ENCODE peak calls at places on chromosomes 7 and 10, in four cellular contexts. One of them, this sample, is unnamed.

GRCh38 chr10:110364531-110364937 is 59.8 kb upstream of the SMNDC1 start:
- DNase-seq in uterus: no peak
- DNase-seq in GM06990: no peak
- DNase-seq in GM23338: no peak
- DNase-seq in this sample: no peak

GRCh38 chr10:82591421-82591820 is 716.4 kb downstream of the NRG3 start:
- DNase-seq in uterus: no peak
- DNase-seq in GM23338: no peak
- DNase-seq in GM06990: no peak
- DNase-seq in this sample: no peak

GRCh38 chr7:99170730-99171074 is 26.8 kb upstream of the SMURF1 start:
- DNase-seq in GM23338: no peak
- DNase-seq in uterus: no peak
- DNase-seq in GM06990: no peak
- DNase-seq in this sample: no peak

GRCh38 chr7:135877799-135878198 is 99.4 kb downstream of the MTPN start:
- DNase-seq in GM23338: no peak
- DNase-seq in GM06990: no peak
- DNase-seq in uterus: no peak
- DNase-seq in this sample: no peak

GRCh38 chr7:70710651-70711050 is 421.3 kb upstream of the GALNT17 start:
- DNase-seq in uterus: no peak
- DNase-seq in GM06990: no peak
- DNase-seq in GM23338: no peak
- DNase-seq in this sample: no peak

GRCh38 chr10:34651796-34652195 is 163.3 kb downstream of the PARD3 start:
- DNase-seq in GM23338: peak
- DNase-seq in uterus: no peak
- DNase-seq in GM06990: no peak
- DNase-seq in this sample: no peak

GRCh38 chr10:103168436-103168835 is 24.6 kb downstream of the NT5C2 start:
- DNase-seq in GM23338: no peak
- DNase-seq in uterus: no peak
- DNase-seq in GM06990: no peak
- DNase-seq in this sample: no peak

GRCh38 chr10:80699602-80700039 is 161.9 kb downstream of the SH2D4B start:
- DNase-seq in uterus: peak
- DNase-seq in GM06990: peak
- DNase-seq in GM23338: peak
- DNase-seq in this sample: peak

GRCh38 chr7:135833642-135834041 is 85.0 kb upstream of the FAM180A start:
- DNase-seq in GM06990: no peak
- DNase-seq in uterus: no peak
- DNase-seq in GM23338: no peak
- DNase-seq in this sample: no peak

DNA sequence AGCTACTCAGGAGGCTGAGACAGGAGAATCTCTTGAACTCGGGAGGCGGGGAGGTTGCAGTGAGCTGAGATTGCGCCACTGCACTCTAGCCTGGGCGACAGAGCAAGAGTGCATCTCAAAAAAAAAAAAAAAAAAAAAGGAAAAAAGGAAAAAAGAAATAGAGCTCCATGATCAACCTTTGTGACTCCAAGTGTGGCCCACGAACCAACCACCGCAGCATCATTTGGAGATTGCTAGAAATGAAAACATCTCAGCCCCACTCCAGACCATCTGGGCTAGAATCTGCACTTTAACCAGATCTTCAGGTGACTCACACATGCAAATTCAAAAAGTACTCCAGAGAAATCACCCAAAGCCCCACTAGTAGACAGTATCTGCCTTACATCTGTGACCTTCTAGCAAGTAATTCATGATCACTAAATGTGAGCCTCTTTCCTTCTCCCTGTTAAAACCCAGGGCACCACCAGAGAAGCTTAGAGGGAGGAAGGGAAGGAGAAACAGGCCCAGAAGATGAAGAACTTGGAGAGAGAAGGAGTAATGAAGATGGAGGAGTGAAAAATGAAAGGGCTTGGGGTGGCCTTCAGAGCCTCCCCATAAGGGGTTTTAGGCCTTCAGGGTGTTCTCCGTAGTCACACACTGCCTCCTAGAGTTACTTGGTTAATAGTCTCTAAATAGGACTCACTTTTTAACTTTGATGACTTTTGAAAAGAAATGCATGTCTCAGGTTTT is 94.1 kb downstream of the SLC37A3 start:
- DNase-seq in uterus: no peak
- DNase-seq in GM06990: peak
- DNase-seq in GM23338: peak
- DNase-seq in this sample: peak
- TF ChIP-seq CTCF in uterus: no peak
- TF ChIP-seq CTCF in GM06990: peak
- TF ChIP-seq CTCF in GM23338: peak
- TF ChIP-seq CTCF in this sample: peak

DNA sequence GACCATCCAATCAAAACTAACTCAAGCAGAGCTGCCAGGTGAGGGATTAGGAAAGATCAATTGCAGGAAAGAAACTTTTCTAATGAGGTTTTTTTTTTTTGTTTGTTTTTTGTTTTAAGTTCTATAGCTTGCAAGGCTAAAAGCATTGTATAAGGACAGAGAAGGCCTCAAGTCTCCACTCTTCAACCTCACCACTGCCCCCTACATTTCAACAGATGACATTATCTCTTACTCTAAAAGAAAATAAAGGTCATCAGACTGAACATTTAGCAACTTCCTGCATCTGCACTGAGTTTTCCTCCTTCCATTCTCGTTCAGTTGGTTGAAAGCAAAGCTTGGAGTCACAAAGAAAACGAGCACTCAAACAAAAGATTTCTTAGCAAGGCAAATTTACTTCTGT is 45.2 kb upstream of the EXOC4 start:
- DNase-seq in uterus: no peak
- DNase-seq in GM06990: no peak
- DNase-seq in GM23338: peak
- DNase-seq in this sample: peak
- TF ChIP-seq CTCF in uterus: no peak
- TF ChIP-seq CTCF in GM06990: peak
- TF ChIP-seq CTCF in GM23338: peak
- TF ChIP-seq CTCF in this sample: peak

GRCh38 chr10:121378402-121378801 is 219.8 kb downstream of the FGFR2 start:
- DNase-seq in GM06990: no peak
- DNase-seq in GM23338: no peak
- DNase-seq in uterus: no peak
- DNase-seq in this sample: no peak

GRCh38 chr10:121375201-121375600 is 223.0 kb downstream of the FGFR2 start:
- DNase-seq in uterus: no peak
- DNase-seq in GM23338: peak
- DNase-seq in GM06990: no peak
- DNase-seq in this sample: no peak

GRCh38 chr10:121371836-121372235 is 226.4 kb downstream of the FGFR2 start:
- DNase-seq in GM23338: no peak
- DNase-seq in GM06990: no peak
- DNase-seq in uterus: no peak
- DNase-seq in this sample: no peak

GRCh38 chr10:121373411-121373810 is 224.8 kb downstream of the FGFR2 start:
- DNase-seq in uterus: no peak
- DNase-seq in GM23338: no peak
- DNase-seq in GM06990: no peak
- DNase-seq in this sample: no peak

DNA sequence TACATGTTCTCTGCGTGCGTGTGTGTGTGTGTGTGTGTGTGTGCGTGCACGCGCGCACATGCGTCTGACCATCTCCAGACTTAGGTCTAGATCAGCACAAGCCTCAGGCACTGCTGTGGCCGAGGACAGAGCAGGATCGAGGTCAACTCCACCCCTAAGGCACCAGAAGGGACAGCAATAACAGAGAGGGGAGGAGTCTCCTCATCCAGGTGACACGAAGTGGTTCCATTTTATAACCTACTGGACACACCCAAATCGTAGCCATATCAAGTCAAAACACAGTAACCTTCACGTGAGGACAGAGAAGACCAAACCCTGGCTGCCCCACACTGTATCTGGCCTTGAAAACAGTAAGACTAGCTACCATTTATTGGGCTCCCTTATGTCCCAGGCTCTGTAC is 224.1 kb downstream of the FGFR2 start:
- DNase-seq in uterus: no peak
- DNase-seq in GM06990: no peak
- DNase-seq in GM23338: no peak
- DNase-seq in this sample: no peak
- TF ChIP-seq CTCF in uterus: no peak
- TF ChIP-seq CTCF in GM06990: no peak
- TF ChIP-seq CTCF in GM23338: no peak
- TF ChIP-seq CTCF in this sample: no peak

GRCh38 chr10:45179716-45180115 is 135.7 kb downstream of the OR13A1 start:
- DNase-seq in uterus: no peak
- DNase-seq in GM23338: no peak
- DNase-seq in GM06990: no peak
- DNase-seq in this sample: no peak
- TF ChIP-seq CTCF in uterus: no peak
- TF ChIP-seq CTCF in GM23338: no peak
- TF ChIP-seq CTCF in GM06990: no peak
- TF ChIP-seq CTCF in this sample: no peak

GRCh38 chr10:99964791-99965190 is 45.0 kb downstream of the DNMBP start:
- DNase-seq in uterus: no peak
- DNase-seq in GM06990: no peak
- DNase-seq in GM23338: no peak
- DNase-seq in this sample: no peak
- TF ChIP-seq CTCF in uterus: no peak
- TF ChIP-seq CTCF in GM06990: no peak
- TF ChIP-seq CTCF in GM23338: no peak
- TF ChIP-seq CTCF in this sample: no peak

GRCh38 chr10:46104071-46104585 is 58.1 kb upstream of the MSMB start:
- DNase-seq in uterus: no peak
- DNase-seq in GM23338: no peak
- DNase-seq in GM06990: no peak
- DNase-seq in this sample: no peak

GRCh38 chr10:46106410-46107255 is 60.6 kb upstream of the MSMB start:
- DNase-seq in GM23338: peak
- DNase-seq in uterus: no peak
- DNase-seq in GM06990: peak
- DNase-seq in this sample: peak
- TF ChIP-seq CTCF in GM23338: no peak
- TF ChIP-seq CTCF in uterus: no peak
- TF ChIP-seq CTCF in GM06990: no peak
- TF ChIP-seq CTCF in this sample: no peak

GRCh38 chr10:49217645-49218044 is 29.5 kb upstream of the TMEM273 start:
- DNase-seq in uterus: no peak
- DNase-seq in GM23338: no peak
- DNase-seq in GM06990: no peak
- DNase-seq in this sample: no peak

GRCh38 chr10:49219248-49219647 is 31.1 kb upstream of the TMEM273 start:
- DNase-seq in GM23338: no peak
- DNase-seq in uterus: no peak
- DNase-seq in GM06990: no peak
- DNase-seq in this sample: no peak

GRCh38 chr10:49220031-49220430 is 31.8 kb upstream of the TMEM273 start:
- DNase-seq in GM23338: no peak
- DNase-seq in uterus: no peak
- DNase-seq in GM06990: no peak
- DNase-seq in this sample: no peak

GRCh38 chr10:49220679-49221078 is 32.5 kb upstream of the TMEM273 start:
- DNase-seq in GM23338: no peak
- DNase-seq in uterus: no peak
- DNase-seq in GM06990: no peak
- DNase-seq in this sample: no peak

DNA sequence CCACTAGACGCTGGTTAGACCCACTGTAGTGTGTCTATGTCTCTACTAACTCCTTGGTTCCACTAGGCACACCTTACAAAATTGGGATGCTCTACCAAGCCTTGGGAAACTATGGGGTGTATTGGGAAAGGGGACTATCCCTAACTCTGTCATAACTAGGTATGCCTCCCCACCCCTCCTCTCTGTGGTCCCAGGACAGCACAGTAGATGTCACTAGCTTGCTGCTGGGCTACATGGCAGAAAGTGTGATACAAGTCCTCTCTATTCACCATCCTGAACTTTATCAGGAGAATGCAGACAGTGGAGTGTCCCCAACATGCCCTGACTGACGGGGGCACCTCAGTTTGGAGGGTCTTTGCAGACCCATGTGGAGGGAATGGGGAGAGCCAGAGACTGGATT is 30.3 kb upstream of the TMEM273 start:
- DNase-seq in uterus: no peak
- DNase-seq in GM23338: no peak
- DNase-seq in GM06990: no peak
- DNase-seq in this sample: no peak
- TF ChIP-seq CTCF in uterus: no peak
- TF ChIP-seq CTCF in GM23338: no peak
- TF ChIP-seq CTCF in GM06990: no peak
- TF ChIP-seq CTCF in this sample: no peak

DNA sequence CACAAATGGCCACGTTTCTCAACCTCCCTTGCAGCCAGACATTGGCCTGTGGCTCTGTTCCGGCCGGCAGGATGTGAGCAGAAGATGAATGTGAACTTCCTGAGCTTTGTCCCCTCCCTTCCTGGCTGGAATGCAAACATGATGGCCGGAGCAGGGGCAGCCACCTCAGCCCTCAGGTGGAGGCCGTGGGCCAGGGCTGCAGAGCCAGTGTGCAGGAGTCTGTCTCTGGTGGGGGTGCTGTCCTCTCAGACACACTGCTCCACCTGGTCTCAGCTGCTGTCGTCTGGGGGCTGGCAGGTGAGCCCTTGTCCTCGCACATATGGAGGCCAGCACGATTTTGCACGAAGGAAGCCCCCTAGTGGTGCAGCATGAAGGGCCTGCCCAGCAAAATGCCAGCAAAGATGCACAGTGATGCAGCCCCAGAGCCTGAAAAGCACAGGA is 25.3 kb upstream of the PWWP2B start:
- DNase-seq in GM23338: peak
- DNase-seq in uterus: no peak
- DNase-seq in GM06990: no peak
- DNase-seq in this sample: no peak
- TF ChIP-seq CTCF in GM23338: peak
- TF ChIP-seq CTCF in uterus: no peak
- TF ChIP-seq CTCF in GM06990: peak
- TF ChIP-seq CTCF in this sample: peak

GRCh38 chr10:132577350-132578005 is 39.9 kb downstream of the INPP5A start:
- DNase-seq in GM06990: no peak
- DNase-seq in uterus: peak
- DNase-seq in GM23338: no peak
- DNase-seq in this sample: no peak
- TF ChIP-seq CTCF in GM06990: no peak
- TF ChIP-seq CTCF in uterus: peak
- TF ChIP-seq CTCF in GM23338: no peak
- TF ChIP-seq CTCF in this sample: no peak